ENCODE peak calls at places on chromosomes 16 and 17, in six cellular contexts. O is Daoy; Z is GM23338; N is stomach; A is NCI-H1930; X is stimulated activated CD4-positive, alpha-beta T cell treated with anti-CD3 and anti-CD28 coated beads, TNF-alpha, amount 100 ng/mL, for 48 hours. T is an unnamed sample.

GRCh38 chr17:61144876-61145564 is 254.6 kb upstream of the TBX2 start:
- DNase-seq in Z (no peak), O (no peak), A (no peak), N (no peak), X (no peak), T (no peak)

GRCh38 chr17:77019955-77020379 is 120.8 kb upstream of the SEC14L1 start:
- DNase-seq in N (no peak), Z (peak), X (no peak), O (peak), A (no peak), T (peak)

GRCh38 chr17:31388770-31389672 is 2.5 kb upstream of the RAB11FIP4 start:
- DNase-seq in N (peak), O (peak), X (no peak), A (no peak), Z (peak), T (no peak)

GRCh38 chr17:29593546-29594440 is 861 bp downstream of the ANKRD13B start:
- DNase-seq in Z (peak), A (peak), O (peak), N (no peak), X (no peak), T (no peak)

GRCh38 chr16:82603784-82604411 is 22.9 kb upstream of the CDH13 start:
- DNase-seq in N (peak), X (no peak), A (no peak), O (peak), Z (peak), T (peak)

GRCh38 chr16:15954814-15955151 is 5.4 kb downstream of the ABCC1 start:
- DNase-seq in Z (no peak), O (no peak), A (no peak), X (no peak), N (no peak), T (peak)

GRCh38 chr16:2897110-2897509 is 14.1 kb downstream of the FLYWCH2 start:
- DNase-seq in X (no peak), N (no peak), A (no peak), Z (no peak), O (peak), T (no peak)

GRCh38 chr17:6177941-6178694 is 107.9 kb downstream of the WSCD1 start:
- DNase-seq in N (no peak), O (no peak), A (no peak), Z (no peak), X (no peak), T (no peak)

GRCh38 chr16:74608944-74609343 is 2.0 kb upstream of the GLG1 start:
- DNase-seq in Z (no peak), A (no peak), N (no peak), O (no peak), X (no peak), T (no peak)

GRCh38 chr17:43216762-43217613 is 5.3 kb downstream of the TMEM106A start:
- DNase-seq in X (no peak), O (no peak), A (no peak), N (no peak), Z (peak), T (no peak)

GRCh38 chr17:38669520-38669919 is 5.2 kb downstream of the EPOP start:
- DNase-seq in X (no peak), Z (no peak), N (no peak), O (no peak), A (no peak), T (no peak)

GRCh38 chr16:10528635-10529034 is 51.8 kb downstream of the EMP2 start:
- DNase-seq in Z (no peak), N (no peak), X (no peak), O (no peak), A (no peak), T (no peak)

GRCh38 chr17:34820166-34820920 is 140.9 kb downstream of the CCT6B start:
- DNase-seq in X (no peak), A (no peak), Z (peak), O (no peak), N (no peak), T (no peak)

GRCh38 chr17:8162232-8162996 is at the start of gene VAMP2:
- DNase-seq in Z (peak), X (peak), O (peak), N (peak), A (no peak), T (peak)

GRCh38 chr17:6507535-6507934 is 48.8 kb downstream of the PITPNM3 start:
- DNase-seq in O (peak), Z (no peak), A (no peak), X (no peak), N (no peak), T (peak)

GRCh38 chr16:58515871-58516767 is 802 bp downstream of the SETD6 start:
- DNase-seq in N (peak), X (no peak), Z (peak), O (peak), A (no peak), T (no peak)

GRCh38 chr16:17106243-17106791 is 364.4 kb downstream of the XYLT1 start:
- DNase-seq in Z (peak), A (no peak), N (no peak), O (no peak), X (no peak), T (no peak)

GRCh38 chr16:10370096-10370726 is 15.7 kb upstream of the ATF7IP2 start:
- DNase-seq in X (no peak), N (no peak), A (no peak), O (no peak), Z (no peak), T (no peak)

GRCh38 chr16:84058664-84059063 is 16.1 kb upstream of the SLC38A8 start:
- DNase-seq in O (no peak), Z (no peak), X (no peak), N (no peak), A (no peak), T (no peak)

GRCh38 chr16:28538733-28539596 is at the start of gene NUPR1:
- DNase-seq in N (peak), Z (no peak), X (no peak), O (peak), A (no peak), T (peak)

GRCh38 chr16:66107661-66108060 is 258.8 kb upstream of the CDH5 start:
- DNase-seq in A (no peak), X (no peak), N (no peak), O (peak), Z (no peak), T (peak)

GRCh38 chr16:83830769-83831450 is 23.1 kb downstream of the HSBP1 start:
- DNase-seq in A (no peak), Z (no peak), X (no peak), O (no peak), N (no peak), T (no peak)

GRCh38 chr17:40068129-40068581 is 5.4 kb downstream of the THRA start:
- DNase-seq in Z (no peak), A (no peak), N (no peak), O (no peak), X (no peak), T (no peak)

GRCh38 chr16:20956319-20956718 is 55.7 kb downstream of the LYRM1 start:
- DNase-seq in O (no peak), Z (no peak), A (no peak), N (no peak), X (no peak), T (peak)